ENCODE peak calls at places on chromosome 17, in four cellular contexts. A is GM23338, D is HCT116, K is mucosa of descending colon. S is an unnamed sample. For H3K36me3, the result is how much of the 10 kb centered on the place peaks cover.

GRCh38 chr17:56842577-56842976 is 8.6 kb downstream of the DGKE start:
- DNase-seq in A (no peak), D (no peak), K (no peak), S (no peak)

GRCh38 chr17:76631821-76632565 is 11.6 kb downstream of the ST6GALNAC1 start:
- DNase-seq in A (no peak), D (no peak), K (no peak), S (no peak)

GRCh38 chr17:57104461-57105175 is 19.6 kb downstream of the AKAP1 start:
- DNase-seq in A (no peak), D (no peak), K (no peak), S (no peak)

GRCh38 chr17:63697341-63698286 is 2.3 kb downstream of the LIMD2 start:
- DNase-seq in A (peak), D (peak), K (peak), S (peak)

GRCh38 chr17:67994827-67995567 is 1.3 kb downstream of the C17orf58 start:
- DNase-seq in A (no peak), D (no peak), K (no peak), S (peak)

GRCh38 chr17:36851230-36851629 is 86.0 kb upstream of the LHX1 start:
- DNase-seq in A (no peak), D (no peak), K (no peak), S (no peak)

GRCh38 chr17:34254651-34255380 is at the start of gene CCL2:
- DNase-seq in A (peak), D (no peak), K (peak), S (peak)

GRCh38 chr17:42519546-42520444 is 16.2 kb upstream of the NAGLU start:
- DNase-seq in A (peak), D (peak), K (peak), S (peak)

GRCh38 chr17:17499402-17500145 is 3.4 kb upstream of the RASD1 start:
- DNase-seq in A (no peak), D (no peak), K (no peak), S (peak)

GRCh38 chr17:61452301-61453290 is at the start of gene TBX4:
- DNase-seq in A (peak), D (no peak), K (no peak), S (peak)

GRCh38 chr17:66506641-66507040 is 204.2 kb downstream of the PRKCA start:
- DNase-seq in A (no peak), D (no peak), K (no peak), S (no peak)

GRCh38 chr17:32722733-32723132 is 154.2 kb downstream of the MYO1D start:
- DNase-seq in A (no peak), D (no peak), K (no peak), S (no peak)

GRCh38 chr17:44005865-44006580 is 1.6 kb downstream of the NAGS start:
- DNase-seq in A (peak), D (no peak), K (peak), S (peak)

GRCh38 chr17:47230864-47231263 is 21.7 kb downstream of the MYL4 start:
- DNase-seq in A (no peak), D (no peak), K (no peak), S (no peak)

GRCh38 chr17:32588982-32589381 is 102.2 kb downstream of the CDK5R1 start:
- DNase-seq in A (peak), D (peak), K (no peak), S (peak)

GRCh38 chr17:2018716-2019490 is 6.2 kb downstream of the RTN4RL1 start:
- DNase-seq in A (no peak), D (no peak), K (no peak), S (no peak)

GRCh38 chr17:80429356-80430275 is 14.6 kb downstream of the ENDOV start:
- DNase-seq in A (no peak), D (no peak), K (no peak), S (no peak)

GRCh38 chr17:13337864-13338371 is 263.8 kb downstream of the HS3ST3A1 start:
- DNase-seq in A (peak), D (peak), K (peak), S (no peak)

GRCh38 chr17:19374136-19374535 is 4.2 kb upstream of the MAPK7 start:
- DNase-seq in A (no peak), D (no peak), K (no peak), S (no peak)

GRCh38 chr17:11896199-11896598 is 101.1 kb downstream of the ZNF18 start:
- DNase-seq in A (no peak), D (no peak), K (no peak), S (no peak)

GRCh38 chr17:77736207-77736600 is 222.3 kb upstream of the TNRC6C start:
- DNase-seq in A (peak), D (no peak), K (no peak), S (peak)

GRCh38 chr17:48907713-48908046 is 527 bp upstream of the UBE2Z start:
- DNase-seq in A (peak), D (no peak), K (no peak), S (no peak)

GRCh38 chr17:33832295-33832694 is 422.8 kb upstream of the CCL2 start:
- DNase-seq in A (peak), D (no peak), K (no peak), S (peak)

GRCh38 chr17:59840329-59840907 is 52.3 kb downstream of the TUBD1 start:
- DNase-seq in A (peak), D (no peak), K (no peak), S (peak)

GRCh38 chr17:43871947-43872690 is 25.1 kb downstream of the CD300LG start:
- DNase-seq in A (no peak), D (no peak), K (peak), S (peak)

GRCh38 chr17:42050360-42051012 is at the start of gene C17orf113:
- DNase-seq in A (peak), D (no peak), K (peak), S (peak)

GRCh38 chr17:67628580-67629013 is 89.1 kb upstream of the NOL11 start:
- DNase-seq in A (peak), D (no peak), K (no peak), S (peak)

GRCh38 chr17:59469786-59470485 is 95.5 kb upstream of the DHX40 start:
- DNase-seq in A (no peak), D (no peak), K (no peak), S (no peak)

GRCh38 chr17:79691931-79692330 is 38.8 kb upstream of the ENPP7 start:
- DNase-seq in A (no peak), D (no peak), K (no peak), S (peak)

GRCh38 chr17:46028969-46029565 is 30.0 kb downstream of the STH start:
- DNase-seq in A (no peak), D (no peak), K (no peak), S (no peak)
- H3K36me3 ChIP-seq in A (under half), D (under half), K (under half), S (under half)

GRCh38 chr17:82929676-82930042 is 89.8 kb upstream of the ZNF750 start:
- DNase-seq in A (no peak), D (no peak), K (no peak), S (no peak)
- H3K36me3 ChIP-seq in A (under half), D (under half), K (under half), S (under half)

DNA sequence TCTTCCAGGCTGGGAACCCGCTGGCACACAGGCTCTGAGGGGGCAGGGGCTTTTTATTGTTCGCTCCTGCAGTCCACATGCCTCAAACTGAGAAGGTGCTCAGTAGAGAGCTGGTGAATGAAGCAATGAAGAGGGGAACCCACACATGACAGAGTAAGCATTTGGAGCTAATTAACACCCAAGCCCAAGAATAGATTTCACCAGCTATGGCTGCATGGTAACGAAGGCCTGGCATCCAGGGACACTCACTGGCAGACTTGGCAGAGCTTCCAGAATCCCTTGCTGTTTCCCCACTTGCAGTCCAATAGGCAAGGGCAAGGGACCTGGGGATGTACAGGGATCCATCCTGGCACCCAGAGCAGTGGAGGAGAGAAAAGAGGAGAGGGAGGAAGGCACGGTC is 12.2 kb downstream of the FLOT2 start:
- DNase-seq in A (no peak), D (no peak), K (no peak), S (no peak)
- H3K36me3 ChIP-seq in A (under half), D (under half), K (under half), S (under half)

DNA sequence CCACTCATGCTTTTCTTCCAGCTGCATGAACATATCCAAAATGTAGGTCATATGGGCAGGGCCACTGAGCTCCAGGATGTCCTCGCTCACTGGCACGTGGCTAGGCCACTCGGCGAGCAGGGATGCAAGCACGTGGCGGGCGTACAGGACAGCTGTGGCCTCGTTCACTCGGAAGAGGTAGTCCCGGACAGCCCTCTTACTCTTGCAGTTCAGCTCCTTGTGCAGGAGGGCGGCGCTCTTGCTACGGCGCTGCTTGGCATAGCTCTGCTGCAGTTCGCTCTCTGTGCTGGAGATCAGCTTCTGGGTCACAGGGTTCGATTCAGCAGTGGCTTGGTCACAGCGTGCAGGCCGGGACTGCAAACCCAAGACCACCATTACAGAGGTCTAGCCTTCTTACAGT is 53.1 kb upstream of the ATP2A3 start:
- DNase-seq in A (peak), D (no peak), K (no peak), S (no peak)
- H3K36me3 ChIP-seq in A (under half), D (under half), K (under half), S (under half)

GRCh38 chr17:38461683-38462082 is 33.4 kb downstream of the ARHGAP23 start:
- DNase-seq in A (no peak), D (no peak), K (no peak), S (no peak)
- H3K36me3 ChIP-seq in A (under half), D (under half), K (under half), S (under half)

DNA sequence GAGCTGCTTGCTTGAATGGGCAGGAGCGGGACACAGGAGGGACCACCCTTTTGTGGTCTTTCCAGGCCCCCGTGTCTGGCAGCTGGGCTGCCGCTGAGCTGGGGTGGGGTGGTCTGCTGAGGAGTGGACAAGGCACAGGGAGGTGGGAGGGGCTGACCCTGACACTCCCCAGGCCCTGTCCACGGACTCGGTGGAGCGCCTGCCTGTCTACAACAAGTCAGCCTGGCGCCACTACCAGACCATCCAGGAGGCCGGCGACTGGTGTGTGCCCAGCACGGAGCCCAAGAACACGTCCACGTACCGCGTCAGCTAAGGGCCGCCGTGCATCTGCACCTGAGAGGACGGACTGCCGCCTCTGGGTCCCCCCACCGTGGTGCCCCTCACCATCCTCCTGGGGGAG is 14.6 kb downstream of the PDK2 start:
- DNase-seq in A (no peak), D (no peak), K (no peak), S (no peak)
- H3K36me3 ChIP-seq in A (under half), D (under half), K (under half), S (under half)

DNA sequence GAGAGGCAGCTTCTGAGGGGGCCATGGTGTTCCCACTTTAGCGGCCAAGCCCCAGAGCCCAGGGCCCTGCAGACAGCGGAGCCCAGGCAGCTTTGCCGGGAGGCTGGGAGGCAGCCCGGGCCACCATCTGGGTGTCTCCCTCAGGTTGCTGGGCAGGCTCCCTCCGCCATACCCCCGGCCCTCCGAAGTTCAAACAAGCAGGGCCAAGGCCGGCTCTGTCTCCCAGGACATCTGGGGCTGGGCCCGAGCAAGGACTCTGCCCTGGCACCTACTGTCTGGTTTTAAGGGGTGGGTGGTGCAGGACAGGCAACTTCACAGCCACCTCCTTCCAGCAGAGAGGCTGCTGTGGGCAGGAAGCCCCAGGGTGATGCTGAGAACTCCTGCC is 2.6 kb downstream of the DUS1L start:
- DNase-seq in A (no peak), D (no peak), K (no peak), S (no peak)
- H3K36me3 ChIP-seq in A (under half), D (under half), K (under half), S (under half)